ENCODE peak calls at places on chromosome 16, in four cellular contexts. J is cardiac muscle cell, Y is mesenchymal stem cell, T is OCI-LY7. D is an unnamed sample.

GRCh38 chr16:46555981-46556380 is 65.2 kb downstream of the SHCBP1 start:
- DNase-seq in Y (no peak), T (no peak), J (no peak), D (no peak)

GRCh38 chr16:50024207-50024606 is 818 bp upstream of the CNEP1R1 start:
- DNase-seq in J (no peak), Y (no peak), T (no peak), D (no peak)

GRCh38 chr16:35150805-35151312 is 1691.4 kb downstream of the TP53TG3F start:
- DNase-seq in Y (no peak), J (no peak), T (no peak), D (no peak)

GRCh38 chr16:46908540-46909372 is 24.6 kb downstream of the GPT2 start:
- DNase-seq in T (peak; percentile 79), Y (peak; percentile 68), J (peak; percentile 75), D (peak; percentile 31)

GRCh38 chr16:22055881-22056280 is 36.5 kb upstream of the VWA3A start:
- DNase-seq in J (no peak), T (no peak), Y (peak; percentile 9), D (no peak)

GRCh38 chr16:7351572-7351971 is 18.9 kb downstream of the RBFOX1 start:
- DNase-seq in Y (no peak), T (no peak), J (no peak), D (no peak)

GRCh38 chr16:56207421-56207820 is 16.1 kb downstream of the GNAO1 start:
- DNase-seq in J (no peak), T (no peak), Y (no peak), D (no peak)

GRCh38 chr16:28110479-28110878 is 47.0 kb upstream of the GSG1L start:
- DNase-seq in Y (no peak), J (peak; percentile 48), T (no peak), D (no peak)

GRCh38 chr16:79845734-79846135 is 245.2 kb upstream of the MAF start:
- DNase-seq in J (no peak), T (no peak), Y (no peak), D (no peak)

GRCh38 chr16:72066747-72067146 is 3.7 kb downstream of the HPR start:
- DNase-seq in T (peak; percentile 47), J (peak; percentile 64), Y (peak; percentile 44), D (no peak)

GRCh38 chr16:65180986-65181710 is 59.3 kb upstream of the CDH11 start:
- DNase-seq in J (peak; percentile 14), T (no peak), Y (no peak), D (no peak)

GRCh38 chr16:11677451-11677951 is 9.2 kb downstream of the SNN start:
- DNase-seq in T (peak; percentile 66), Y (peak; percentile 22), J (no peak), D (no peak)

GRCh38 chr16:69397821-69398521 is 12.2 kb upstream of the TERF2 start:
- DNase-seq in J (peak; percentile 86), T (peak; percentile 24), Y (peak; percentile 92), D (no peak)

GRCh38 chr16:73848993-73849392 is 447.6 kb upstream of the PSMD7 start:
- DNase-seq in Y (no peak), J (no peak), T (no peak), D (no peak)

GRCh38 chr16:54927125-54928015 is 3.3 kb upstream of the IRX5 start:
- DNase-seq in T (peak; percentile 13), Y (no peak), J (no peak), D (no peak)

GRCh38 chr16:85607796-85608514 is 5.2 kb upstream of the GSE1 start:
- DNase-seq in T (peak; percentile 40), J (no peak), Y (no peak), D (no peak)
- H3K4me1 ChIP-seq in T (peaks cover 68% of the 10 kb centered on the region), J (peaks cover 54% of the 10 kb centered on the region), Y (peaks cover 44% of the 10 kb centered on the region), D (peaks cover 27% of the 10 kb centered on the region)

GRCh38 chr16:75311383-75311938 is 60.0 kb upstream of the BCAR1 start:
- DNase-seq in J (peak; percentile 46), T (no peak), Y (no peak), D (no peak)
- H3K27ac ChIP-seq in J (no peak overlapping the region), T (no peak overlapping the region), Y (no peak overlapping the region), D (no peak overlapping the region)

DNA sequence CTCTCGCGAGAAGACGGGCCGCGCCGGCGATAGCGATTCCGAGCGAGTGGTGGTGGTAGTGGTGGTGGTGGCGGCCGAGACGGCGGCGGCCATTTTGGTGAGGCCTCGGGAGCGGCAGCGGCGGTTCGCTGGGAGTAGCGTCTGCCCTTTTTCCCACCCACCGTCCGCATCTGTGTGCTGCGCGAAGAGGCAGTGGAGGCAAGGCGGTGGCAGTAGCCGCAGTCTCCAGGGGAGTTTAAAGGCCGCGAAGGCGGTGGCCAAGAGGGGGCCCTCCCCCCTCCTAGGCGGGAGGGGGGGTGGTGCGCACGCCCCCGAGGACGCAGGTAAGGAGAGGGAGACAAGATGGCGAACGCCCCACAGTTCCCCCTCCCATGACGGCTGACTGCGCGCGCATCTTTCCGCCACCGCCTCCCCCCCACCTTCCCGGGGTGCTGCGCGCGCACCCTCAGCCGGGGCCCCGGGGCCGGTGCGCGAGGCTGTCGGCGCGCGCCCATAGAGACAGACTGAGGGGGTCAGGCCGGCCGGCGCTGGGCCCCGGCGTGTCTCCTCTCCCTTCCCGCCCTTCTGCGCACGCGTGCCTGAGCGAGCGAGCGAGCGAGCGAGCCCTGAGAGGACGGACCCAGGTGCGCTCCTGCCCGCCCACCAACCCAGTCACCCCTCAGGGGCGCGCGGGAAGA is 694 bp upstream of the SRCAP start:
- DNase-seq in T (peak; percentile 99), Y (peak; percentile 97), J (peak; percentile 98), D (peak; percentile 99)
- H3K4me1 ChIP-seq in T (peaks cover 26% of the 10 kb centered on the region), Y (peaks cover 9% of the 10 kb centered on the region), J (peaks cover 9% of the 10 kb centered on the region), D (peaks cover 34% of the 10 kb centered on the region)

GRCh38 chr16:89397331-89397861 is 93.0 kb downstream of the ANKRD11 start:
- DNase-seq in Y (no peak), T (no peak), J (no peak), D (no peak)
- H3K27ac ChIP-seq in Y (no peak overlapping the region), T (no peak overlapping the region), J (no peak overlapping the region), D (no peak overlapping the region)

GRCh38 chr16:2042666-2043295 is 4.9 kb downstream of the NTHL1 start:
- DNase-seq in J (no peak), T (no peak), Y (no peak), D (no peak)

GRCh38 chr16:2043980-2044451 is 3.6 kb downstream of the NTHL1 start:
- DNase-seq in J (no peak), T (no peak), Y (no peak), D (no peak)

GRCh38 chr16:2040450-2041105 is 7.1 kb downstream of the NTHL1 start:
- DNase-seq in Y (no peak), J (no peak), T (no peak), D (no peak)

GRCh38 chr16:2043296-2043979 is 4.2 kb downstream of the NTHL1 start:
- DNase-seq in J (no peak), Y (no peak), T (no peak), D (no peak)

GRCh38 chr16:2042171-2042570 is 5.5 kb downstream of the NTHL1 start:
- DNase-seq in Y (no peak), T (no peak), J (no peak), D (no peak)
- H3K4me1 ChIP-seq in Y (peaks cover 77% of the 10 kb centered on the region), T (peaks cover 11% of the 10 kb centered on the region), J (peaks cover 18% of the 10 kb centered on the region), D (peaks cover 5% of the 10 kb centered on the region)